ENCODE peak calls at places on chromosomes 6 and 20, in five cellular contexts. B is GM12878, V is HepG2, U is H1, Q is K562. A is an unnamed sample. For H3K27me3, the result is how much of the 10 kb centered on the place peaks cover.

GRCh38 chr20:5136096-5136495 is 9.3 kb downstream of the CDS2 start:
- DNase-seq in V (no peak), U (no peak), B (no peak), Q (no peak), A (peak)

GRCh38 chr20:18527836-18528235 is 20.1 kb downstream of the SEC23B start:
- DNase-seq in B (no peak), V (no peak), U (no peak), Q (no peak), A (no peak)

GRCh38 chr6:101614774-101615173 is 221.3 kb downstream of the GRIK2 start:
- DNase-seq in B (no peak), V (no peak), Q (no peak), U (no peak), A (peak)

GRCh38 chr6:166025149-166025898 is 142.3 kb downstream of the TBXT start:
- DNase-seq in V (no peak), Q (no peak), B (no peak), U (no peak), A (no peak)

GRCh38 chr20:12535316-12535715 is 473.5 kb upstream of the SPTLC3 start:
- DNase-seq in Q (no peak), B (no peak), U (no peak), V (no peak), A (no peak)

GRCh38 chr6:12528171-12528570 is 188.4 kb upstream of the PHACTR1 start:
- DNase-seq in U (no peak), Q (no peak), V (no peak), B (no peak), A (no peak)

GRCh38 chr20:29743101-29743931 is 1514.1 kb upstream of the DEFB115 start:
- DNase-seq in V (no peak), U (no peak), Q (no peak), B (no peak), A (no peak)

GRCh38 chr20:63345328-63346100 is 15.6 kb downstream of the CHRNA4 start:
- DNase-seq in Q (no peak), V (no peak), U (no peak), B (no peak), A (no peak)

GRCh38 chr20:64107736-64108457 is 532 bp upstream of the NPBWR2 start:
- DNase-seq in B (no peak), Q (no peak), V (no peak), U (peak), A (peak)

GRCh38 chr20:9285617-9286016 is 216.7 kb downstream of the PLCB4 start:
- DNase-seq in V (peak), Q (no peak), B (no peak), U (no peak), A (no peak)
- H3K27me3 ChIP-seq in V (under half), Q (under half), B (under half), U (under half), A (under half)

GRCh38 chr20:57432480-57432873 is 41.3 kb downstream of the RBM38 start:
- DNase-seq in B (no peak), Q (no peak), V (no peak), U (no peak), A (no peak)
- TF ChIP-seq CREB1 in B (no peak), Q (no peak), V (no peak), U (no peak), A (no peak)

DNA sequence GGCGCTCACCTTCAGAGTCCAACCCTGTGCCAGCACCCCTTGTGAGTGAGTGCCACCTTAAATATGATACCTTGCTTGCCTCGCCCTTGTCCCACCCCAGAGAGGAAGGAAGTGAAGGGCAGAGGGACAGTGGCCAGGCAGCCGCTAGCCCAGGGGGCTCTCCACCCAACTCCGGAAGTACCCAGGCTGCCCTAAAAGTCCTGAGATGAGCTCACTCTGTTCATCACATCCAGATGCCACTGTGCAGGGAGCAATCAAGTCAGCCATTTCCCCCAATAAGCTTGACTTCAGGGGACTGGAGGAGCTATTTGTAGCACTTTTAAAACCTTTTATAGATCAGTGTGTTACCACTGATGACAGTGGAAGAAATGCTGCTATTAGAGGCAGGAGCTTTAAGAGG is 25.0 kb upstream of the STX16 start:
- DNase-seq in B (no peak), Q (no peak), V (no peak), U (no peak), A (no peak)
- H3K27me3 ChIP-seq in B (under half), Q (under half), V (under half), U (under half), A (under half)

DNA sequence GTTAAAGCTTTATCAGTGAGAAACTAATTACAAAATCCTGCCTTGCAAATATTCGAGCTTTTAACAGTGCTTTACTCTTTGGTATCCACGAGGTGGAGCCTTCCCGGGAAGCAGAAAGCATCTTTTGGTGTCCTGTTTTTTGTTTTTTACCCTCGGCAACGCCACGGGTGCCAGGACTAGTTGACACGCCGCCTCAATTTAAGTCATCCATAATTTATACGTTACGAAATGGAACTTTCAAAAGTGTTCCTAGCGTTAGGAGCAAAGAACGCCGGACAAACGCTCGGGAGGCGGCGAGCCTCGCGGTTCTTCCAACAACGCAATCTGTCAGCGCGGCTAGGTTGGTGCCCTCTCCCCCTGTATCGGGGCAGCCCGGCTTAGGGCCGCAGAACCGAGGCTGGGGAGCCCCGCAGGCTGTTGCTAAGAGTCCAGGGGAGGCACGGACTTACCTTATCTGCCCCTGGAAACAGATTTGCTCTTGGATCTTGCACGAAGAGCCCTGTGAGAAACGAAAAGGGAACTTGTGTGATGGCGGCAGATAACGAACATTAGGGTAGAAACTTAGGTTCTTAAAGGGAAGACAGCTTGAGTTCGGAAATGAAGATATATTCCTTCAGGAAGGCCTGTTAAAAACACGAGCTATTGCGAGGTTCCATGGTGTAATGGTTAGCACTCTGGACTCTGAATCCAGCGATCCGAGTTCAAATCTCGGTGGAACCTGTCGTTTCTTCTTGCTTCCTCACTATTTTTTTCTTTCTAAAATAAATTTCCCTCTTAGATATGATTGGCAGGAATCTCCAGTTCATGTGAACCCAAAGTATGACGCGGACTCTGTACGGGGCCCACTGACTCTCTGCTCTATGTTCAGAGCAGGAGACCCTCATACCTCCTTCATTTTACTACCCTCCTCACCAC is 46.2 kb upstream of the ZNF184 start:
- DNase-seq in V (peak), U (peak), B (peak), Q (peak), A (peak)
- TF ChIP-seq CREB1 in V (peak), U (no peak), B (peak), Q (peak), A (no peak)

DNA sequence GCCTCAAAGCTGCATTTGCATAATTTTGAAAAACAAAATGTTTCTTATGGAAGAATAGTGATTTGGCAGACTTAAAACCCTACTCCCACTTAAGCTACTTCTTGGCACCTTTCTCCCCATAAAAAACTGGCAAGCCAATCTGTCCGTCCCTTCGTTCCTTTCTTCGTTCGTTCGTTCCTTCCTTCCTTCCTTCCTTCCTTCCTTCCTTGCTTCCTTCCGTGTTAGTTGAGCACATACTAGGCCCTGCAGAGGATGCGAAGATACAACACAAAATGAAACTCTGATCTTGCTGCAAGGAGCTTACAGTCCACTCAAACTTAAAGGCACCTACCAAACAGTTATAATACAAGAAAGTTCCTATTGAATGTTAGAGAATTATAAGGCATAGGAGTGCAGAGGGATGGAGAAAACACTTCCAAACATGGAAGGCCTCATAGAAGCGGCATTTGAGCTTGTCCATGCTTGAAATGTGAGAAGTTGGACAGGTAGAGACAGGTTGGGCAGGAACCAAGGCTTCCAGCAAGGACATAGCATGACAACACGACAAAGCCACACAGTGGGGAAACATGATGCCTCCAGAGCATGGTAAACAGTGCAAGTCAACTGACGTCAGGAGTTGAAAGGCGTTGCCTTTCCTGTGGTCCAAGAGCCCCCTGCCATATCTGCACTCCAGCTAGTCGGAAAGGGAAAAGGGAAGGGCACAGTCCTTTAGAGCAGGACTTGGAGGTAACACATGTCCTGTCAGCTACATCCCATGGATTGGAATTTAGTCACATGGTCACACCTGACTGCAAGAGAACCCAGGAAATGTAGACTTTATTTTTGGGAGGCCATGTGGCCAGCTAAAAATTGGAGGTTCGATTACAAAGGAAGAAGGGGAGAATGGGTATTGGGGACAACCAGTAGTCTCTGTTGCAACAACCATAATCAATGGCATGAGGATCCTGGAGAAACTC is 7.0 kb downstream of the PNPLA1 start:
- DNase-seq in V (no peak), Q (no peak), U (no peak), B (no peak), A (no peak)
- H3K27me3 ChIP-seq in V (under half), Q (under half), U (under half), B (under half), A (under half)

GRCh38 chr20:46117704-46118467 is at the start of gene CD40:
- DNase-seq in B (peak), Q (peak), V (peak), U (peak), A (peak)
- TF ChIP-seq CREB1 in B (no peak), Q (no peak), V (no peak), U (no peak), A (no peak)

GRCh38 chr6:15506066-15506465 is 156.8 kb downstream of the DTNBP1 start:
- DNase-seq in Q (no peak), V (no peak), U (no peak), B (no peak), A (no peak)
- H3K27me3 ChIP-seq in Q (under half), V (under half), U (under half), B (under half), A (under half)

DNA sequence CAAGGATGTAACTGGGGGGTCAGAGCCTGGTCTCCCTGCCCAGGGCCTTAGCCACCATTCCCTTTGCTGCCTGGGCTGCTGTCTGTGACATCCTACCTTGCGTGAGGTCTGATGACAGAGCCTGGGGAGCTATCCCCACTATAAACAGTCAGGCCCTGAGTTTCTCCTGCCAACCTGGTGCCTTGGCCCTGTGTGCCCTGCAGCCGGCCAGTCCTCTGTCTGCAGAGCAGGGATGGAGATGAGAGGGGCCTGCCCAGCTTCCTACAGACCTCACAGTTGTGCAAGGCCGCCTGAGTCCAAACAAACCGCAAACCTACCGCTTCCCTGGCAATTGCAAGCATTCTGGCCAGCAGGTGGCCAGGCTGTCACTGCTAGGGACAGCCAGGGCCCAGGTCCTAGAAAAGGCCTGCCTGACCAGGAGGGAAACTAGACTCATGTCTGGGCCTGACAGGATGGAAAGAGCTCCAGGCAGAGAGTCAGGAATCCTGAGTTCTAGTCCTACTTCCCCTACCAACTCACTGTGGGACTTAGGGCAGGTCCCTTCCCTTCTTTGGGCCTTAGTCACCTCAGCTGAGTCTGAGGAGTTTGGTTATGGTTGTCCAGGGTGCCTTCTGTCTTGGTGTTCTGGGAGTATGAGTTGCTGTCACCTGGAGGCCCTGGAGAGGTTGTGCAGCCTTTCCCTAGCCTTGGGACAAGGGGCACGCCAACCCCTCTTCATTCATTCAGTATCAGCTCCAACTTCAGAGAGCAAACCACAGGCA is 86.2 kb downstream of the VEGFA start:
- DNase-seq in U (no peak), Q (peak), V (peak), B (no peak), A (peak)
- TF ChIP-seq CREB1 in U (no peak), Q (no peak), V (no peak), B (no peak), A (no peak)